ENCODE peak calls at places on chromosomes 5 and 9, in eight cellular contexts. U is heart right ventricle; I is CD4-positive, alpha-beta memory T cell; N is effector memory CD4-positive, alpha-beta T cell; E is cardiac muscle cell; A is Karpas-422; H is CD8-positive, alpha-beta memory T cell; Y is psoas muscle. B is an unnamed sample.
A peak's percentile ranks its signal among the peaks of the same experiment; 100 is the strongest.

GRCh38 chr9:76808636-76809035 is 44.4 kb downstream of the PCA3 start:
- DNase-seq in U (no peak), I (no peak), N (no peak), E (no peak), A (no peak), H (no peak), Y (no peak), B (no peak)

GRCh38 chr5:137114529-137114928 is 384.6 kb downstream of the SPOCK1 start:
- DNase-seq in U (no peak), I (no peak), N (no peak), E (no peak), A (no peak), H (no peak), Y (no peak), B (no peak)

GRCh38 chr9:92328225-92328624 is 2.5 kb downstream of the CENPP start:
- DNase-seq in U (no peak), I (no peak), N (no peak), E (peak; percentile 41), A (peak; percentile 72), H (no peak), Y (no peak), B (no peak)

GRCh38 chr5:78747703-78748359 is 99.3 kb upstream of the LHFPL2 start:
- DNase-seq in U (no peak), I (no peak), N (no peak), E (no peak), A (no peak), H (no peak), Y (no peak), B (no peak)

GRCh38 chr5:95070866-95071265 is 214.0 kb downstream of the MCTP1 start:
- DNase-seq in U (no peak), I (no peak), N (no peak), E (no peak), A (no peak), H (no peak), Y (no peak), B (no peak)

GRCh38 chr9:129489838-129490582 is 130.9 kb downstream of the C9orf50 start:
- DNase-seq in U (peak; percentile 27), I (peak; percentile 79), N (peak; percentile 58), E (no peak), A (no peak), H (peak; percentile 63), Y (no peak), B (peak; percentile 57)

GRCh38 chr5:147481857-147482256 is 28.0 kb downstream of the DPYSL3 start:
- DNase-seq in U (no peak), I (no peak), N (no peak), E (no peak), A (no peak), H (no peak), Y (no peak), B (no peak)

GRCh38 chr5:151086905-151087360 is 6.1 kb upstream of the TNIP1 start:
- DNase-seq in U (no peak), I (peak; percentile 67), N (peak; percentile 72), E (no peak), A (no peak), H (peak; percentile 57), Y (no peak), B (no peak)

GRCh38 chr9:88692837-88693236 is 157.9 kb downstream of the NXNL2 start:
- DNase-seq in U (no peak), I (no peak), N (no peak), E (no peak), A (no peak), H (no peak), Y (no peak), B (no peak)

GRCh38 chr9:136847827-136848392 is 1.3 kb upstream of the PHPT1 start:
- DNase-seq in U (peak; percentile 91), I (peak; percentile 55), N (peak; percentile 57), E (peak; percentile 91), A (peak; percentile 94), H (peak; percentile 54), Y (peak; percentile 92), B (peak; percentile 96)

GRCh38 chr9:135222991-135223760 is 135.7 kb downstream of the OLFM1 start:
- DNase-seq in U (peak; percentile 2), I (no peak), N (no peak), E (no peak), A (no peak), H (no peak), Y (peak; percentile 41), B (no peak)

GRCh38 chr5:74173665-74174064 is 466.9 kb downstream of the ENC1 start:
- DNase-seq in U (no peak), I (no peak), N (no peak), E (no peak), A (no peak), H (no peak), Y (no peak), B (no peak)

GRCh38 chr5:169584998-169585451 is 1.5 kb downstream of the SPDL1 start:
- DNase-seq in U (no peak), I (no peak), N (no peak), E (no peak), A (no peak), H (no peak), Y (no peak), B (no peak)

DNA sequence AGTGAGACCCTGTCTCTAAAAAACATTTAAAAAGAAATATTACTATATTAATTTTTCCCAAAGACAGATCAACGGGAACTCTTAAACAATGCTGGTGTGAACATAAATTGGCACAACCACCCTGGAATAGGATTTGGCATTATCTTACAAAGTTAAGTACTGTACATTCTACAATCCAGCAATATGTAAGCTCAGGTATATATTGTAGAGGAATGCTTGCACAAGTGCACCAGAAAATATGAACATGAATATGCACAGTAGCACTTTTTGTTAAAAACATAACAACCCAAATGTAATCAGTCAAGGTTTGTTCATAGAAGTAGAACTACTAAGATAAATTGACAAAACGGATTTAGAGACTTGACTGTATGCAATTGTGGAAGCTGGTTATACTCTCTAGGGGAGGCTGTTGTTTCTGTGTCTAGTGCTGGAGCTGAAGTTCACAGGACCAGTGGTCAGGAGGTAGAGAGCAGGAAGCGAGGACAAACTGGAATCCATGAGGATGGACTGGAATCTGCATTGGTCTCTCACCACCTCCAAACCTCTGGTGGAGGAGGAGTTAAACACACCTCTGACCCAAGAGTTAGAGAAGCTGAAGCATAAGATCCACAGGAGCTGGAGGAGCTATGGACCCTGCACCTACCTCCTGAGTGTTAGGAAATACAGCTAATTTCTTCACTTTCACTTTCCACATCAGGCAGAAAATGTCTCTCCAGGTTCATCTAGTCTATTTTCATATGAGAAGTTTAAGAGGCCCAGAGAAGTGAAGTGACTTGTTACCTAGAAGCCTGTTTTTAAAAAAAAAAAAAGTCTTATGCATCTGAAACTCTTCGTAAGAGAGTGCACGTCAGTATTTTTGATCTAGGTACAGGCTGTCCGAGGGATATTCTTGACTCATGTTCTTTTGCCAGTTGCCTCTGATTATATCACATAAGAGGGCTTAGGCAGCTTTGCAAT is 20.3 kb upstream of the RIC1 start:
- DNase-seq in U (no peak), I (no peak), N (no peak), E (no peak), A (no peak), H (no peak), Y (no peak), B (no peak)
- H3K4me3 ChIP-seq in U (peak overlapping the region; percentile 50), I (no peak overlapping the region), N (no peak overlapping the region), E (no peak overlapping the region), A (peak overlapping the region; percentile 50), H (peak overlapping the region; percentile 30), Y (peak overlapping the region; percentile 58), B (peak overlapping the region; percentile 66)

GRCh38 chr5:142314129-142314528 is 10.7 kb downstream of the SPRY4 start:
- DNase-seq in U (no peak), I (no peak), N (no peak), E (no peak), A (no peak), H (no peak), Y (no peak), B (peak; percentile 60)

GRCh38 chr5:142316051-142316450 is 8.8 kb downstream of the SPRY4 start:
- DNase-seq in U (no peak), I (peak; percentile 39), N (no peak), E (peak; percentile 67), A (no peak), H (peak; percentile 14), Y (no peak), B (no peak)

GRCh38 chr5:142314606-142315005 is 10.2 kb downstream of the SPRY4 start:
- DNase-seq in U (no peak), I (no peak), N (no peak), E (no peak), A (no peak), H (no peak), Y (no peak), B (no peak)

GRCh38 chr5:142316681-142317080 is 8.1 kb downstream of the SPRY4 start:
- DNase-seq in U (no peak), I (no peak), N (no peak), E (no peak), A (no peak), H (no peak), Y (no peak), B (no peak)

DNA sequence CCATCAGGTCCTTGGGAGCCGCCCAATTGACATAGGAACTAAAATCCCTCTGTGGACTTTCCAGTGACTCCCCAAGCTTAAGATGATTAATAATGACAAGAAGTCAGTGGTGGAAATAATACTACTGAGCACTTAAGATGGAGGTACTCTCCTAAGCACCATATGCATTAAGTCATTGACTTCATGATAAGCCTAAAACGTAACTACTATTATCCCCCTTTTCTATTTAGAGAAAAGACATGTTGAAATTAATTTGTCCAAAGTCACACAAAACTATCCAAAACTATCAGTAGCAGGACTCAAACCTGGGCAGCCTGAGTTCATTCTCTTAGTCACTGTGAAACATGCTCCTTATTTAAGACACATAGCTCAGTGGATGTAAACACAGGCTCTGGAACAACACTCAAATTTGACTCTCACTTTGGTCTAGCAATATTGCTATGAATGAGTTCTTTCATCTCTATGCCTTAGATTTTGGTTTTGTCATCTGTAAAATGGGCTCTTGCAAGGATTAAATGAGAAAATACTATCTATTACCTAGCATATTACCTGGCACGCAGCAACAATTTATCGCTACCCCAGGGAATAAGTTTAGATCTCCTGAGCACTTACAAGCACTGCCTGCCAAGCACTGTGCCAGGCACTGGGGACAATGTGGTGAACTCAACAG is 9.5 kb downstream of the SPRY4 start:
- DNase-seq in U (no peak), I (no peak), N (no peak), E (no peak), A (no peak), H (no peak), Y (no peak), B (no peak)
- H3K4me1 ChIP-seq in U (peaks cover 93% of the 10 kb centered on the region), I (peaks cover 18% of the 10 kb centered on the region), N (peaks cover 9% of the 10 kb centered on the region), E (peaks cover 33% of the 10 kb centered on the region), A (peaks cover 8% of the 10 kb centered on the region), H (peaks cover 14% of the 10 kb centered on the region), Y (peaks cover 32% of the 10 kb centered on the region), B (peaks cover 29% of the 10 kb centered on the region)

GRCh38 chr9:126681336-126681735 is 67.6 kb downstream of the LMX1B start:
- DNase-seq in U (no peak), I (no peak), N (no peak), E (no peak), A (no peak), H (no peak), Y (no peak), B (peak; percentile 50)
- H3K27me3 ChIP-seq in U (peaks cover 85% of the 10 kb centered on the region), I (peaks cover 17% of the 10 kb centered on the region), N (peaks cover 38% of the 10 kb centered on the region), E (peaks cover 100% of the 10 kb centered on the region), A (no peaks in the 10 kb centered on the region), H (peaks cover 37% of the 10 kb centered on the region), Y (peaks cover 5% of the 10 kb centered on the region), B (no peaks in the 10 kb centered on the region)

DNA sequence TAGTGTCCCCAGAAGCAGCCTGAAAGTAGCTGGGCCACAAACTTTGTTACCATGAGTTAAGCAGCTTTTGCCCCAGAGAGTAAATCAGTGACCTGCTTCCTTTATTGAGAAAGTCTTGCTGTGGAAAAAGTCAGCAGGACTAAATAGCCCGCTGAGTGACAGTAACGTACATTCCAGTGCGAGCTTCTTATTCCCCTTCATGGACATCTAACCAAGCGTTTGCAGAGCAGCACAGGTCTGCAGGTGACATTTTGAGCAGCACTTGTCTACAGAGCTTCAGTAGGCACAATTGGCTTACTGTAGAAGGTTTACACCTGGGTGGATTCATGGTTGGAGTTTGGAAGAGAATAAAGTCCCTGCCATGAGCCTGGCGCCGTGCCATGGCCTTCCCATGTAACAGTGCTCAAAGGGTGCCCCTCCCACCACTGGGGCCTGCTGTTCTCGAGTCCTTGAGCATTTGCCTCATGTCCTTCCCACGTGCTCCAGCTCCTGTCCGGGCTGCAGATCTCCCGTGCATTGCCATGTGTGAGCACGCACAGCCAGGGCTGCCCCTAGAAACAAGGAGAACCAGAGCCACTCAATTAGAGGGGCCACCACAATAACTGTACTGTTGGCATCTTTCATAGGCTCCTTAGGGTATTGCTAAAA is 41.3 kb upstream of the GRHPR start:
- DNase-seq in U (no peak), I (no peak), N (no peak), E (no peak), A (peak; percentile 83), H (no peak), Y (no peak), B (no peak)
- H3K4me3 ChIP-seq in U (no peak overlapping the region), I (no peak overlapping the region), N (no peak overlapping the region), E (no peak overlapping the region), A (no peak overlapping the region), H (no peak overlapping the region), Y (no peak overlapping the region), B (no peak overlapping the region)